ENCODE peak calls at places on chromosomes 12 and 14, in seven cellular contexts. M is stimulated activated CD4-positive, alpha-beta T cell treated with anti-CD3 and anti-CD28 coated beads, Interleukin-2, amount 100 ng/mL, for 24 hours; H is activated CD4-positive, CD25-positive, alpha-beta regulatory T cell; S is trophoblast cell; I is choroid plexus epithelial cell; G is T-helper 1 cell; N is globus pallidus. T is an unnamed sample.

GRCh38 chr14:68392393-68393085 is 400.3 kb downstream of the ZFP36L1 start:
- DNase-seq in S (peak; percentile 32), H (no peak), N (peak; percentile 62), G (no peak), M (no peak), I (peak; percentile 62), T (no peak)

GRCh38 chr12:95980437-95980836 is 15.7 kb downstream of the HAL start:
- DNase-seq in S (no peak), I (no peak), N (no peak), H (no peak), G (no peak), M (no peak), T (no peak)

GRCh38 chr12:70154960-70155589 is 88.2 kb upstream of the CNOT2 start:
- DNase-seq in I (peak; percentile 10), S (no peak), M (no peak), N (no peak), G (no peak), H (no peak), T (no peak)

GRCh38 chr14:105549481-105549880 is 23.1 kb downstream of the TMEM121 start:
- DNase-seq in S (no peak), I (no peak), M (no peak), N (no peak), G (no peak), H (no peak), T (no peak)

GRCh38 chr14:48598458-48598857 is 923.1 kb upstream of the MDGA2 start:
- DNase-seq in S (no peak), G (no peak), N (no peak), I (no peak), M (no peak), H (no peak), T (no peak)

GRCh38 chr14:88519907-88520306 is 34.9 kb downstream of the PTPN21 start:
- DNase-seq in N (no peak), M (no peak), H (no peak), I (no peak), S (no peak), G (no peak), T (no peak)

GRCh38 chr14:71625175-71625574 is 307.1 kb upstream of the RGS6 start:
- DNase-seq in M (no peak), I (peak; percentile 45), N (no peak), G (no peak), S (peak; percentile 43), H (no peak), T (no peak)

GRCh38 chr12:128337456-128338160 is 70.6 kb downstream of the TMEM132C start:
- DNase-seq in H (no peak), S (no peak), G (no peak), M (no peak), I (no peak), N (no peak), T (no peak)

GRCh38 chr14:33542338-33543290 is 408.3 kb downstream of the EGLN3 start:
- DNase-seq in I (no peak), H (no peak), S (no peak), M (no peak), G (no peak), N (no peak), T (no peak)

GRCh38 chr12:6666211-6666610 is 3.3 kb upstream of the ING4 start:
- DNase-seq in M (no peak), I (peak; percentile 13), H (no peak), G (no peak), N (no peak), S (no peak), T (no peak)

GRCh38 chr12:70785896-70786295 is 134.6 kb downstream of the PTPRR start:
- DNase-seq in N (no peak), M (no peak), S (no peak), I (no peak), H (no peak), G (no peak), T (no peak)

GRCh38 chr12:104638760-104639319 is 182.1 kb downstream of the CHST11 start:
- DNase-seq in S (no peak), M (no peak), H (no peak), I (no peak), G (no peak), N (no peak), T (no peak)

GRCh38 chr12:25249951-25250738 is 584 bp downstream of the KRAS start:
- DNase-seq in N (peak; percentile 21), G (peak; percentile 43), M (peak; percentile 50), S (peak; percentile 43), H (no peak), I (peak; percentile 23), T (peak; percentile 21)

GRCh38 chr14:90677484-90678045 is 138.7 kb downstream of the TTC7B start:
- DNase-seq in S (peak; percentile 7), G (peak; percentile 53), H (no peak), M (peak; percentile 26), N (no peak), I (peak; percentile 71), T (no peak)

GRCh38 chr12:93595336-93595735 is 22.9 kb downstream of the SOCS2 start:
- DNase-seq in M (no peak), H (no peak), I (peak; percentile 26), G (no peak), S (no peak), N (no peak), T (no peak)

GRCh38 chr12:13128291-13129000 is 25.0 kb upstream of the GSG1 start:
- DNase-seq in S (no peak), N (no peak), I (peak; percentile 10), G (no peak), H (no peak), M (no peak), T (no peak)

GRCh38 chr12:117294206-117294605 is 67.2 kb downstream of the NOS1 start:
- DNase-seq in S (no peak), N (no peak), I (no peak), H (no peak), M (no peak), G (no peak), T (no peak)

GRCh38 chr12:42568952-42569916 is 20.3 kb downstream of the PRICKLE1 start:
- DNase-seq in N (peak; percentile 24), I (peak; percentile 83), M (no peak), H (no peak), G (peak; percentile 18), S (peak; percentile 66), T (no peak)

GRCh38 chr14:30426463-30426862 is 132.5 kb upstream of the G2E3 start:
- DNase-seq in S (no peak), H (no peak), G (no peak), I (no peak), N (no peak), M (no peak), T (no peak)

GRCh38 chr12:120696599-120696998 is 9.7 kb downstream of the MLEC start:
- DNase-seq in M (no peak), N (no peak), H (no peak), S (no peak), I (no peak), G (no peak), T (no peak)

GRCh38 chr14:96424104-96424989 is 32.4 kb downstream of the AK7 start:
- DNase-seq in I (peak; percentile 87), S (peak; percentile 92), N (peak; percentile 84), G (peak; percentile 49), H (no peak), M (peak; percentile 21), T (no peak)

GRCh38 chr12:51887476-51888315 is at the start of gene ANKRD33:
- DNase-seq in N (no peak), M (no peak), G (no peak), H (no peak), S (peak; percentile 80), I (peak; percentile 45), T (no peak)

GRCh38 chr12:50505945-50506344 is 1.2 kb downstream of the DIP2B start:
- DNase-seq in H (no peak), N (peak; percentile 97), M (no peak), G (no peak), S (peak; percentile 18), I (peak; percentile 34), T (no peak)

GRCh38 chr12:71838231-71838630 is 1.3 kb upstream of the TBC1D15 start:
- DNase-seq in M (no peak), N (no peak), I (no peak), G (no peak), S (peak; percentile 76), H (no peak), T (no peak)

GRCh38 chr12:124640096-124640495 is 72.7 kb upstream of the NCOR2 start:
- DNase-seq in G (no peak), S (peak; percentile 47), I (no peak), H (no peak), M (no peak), N (no peak), T (no peak)

T was measured in stimulated activated CD8-positive, alpha-beta memory T cell treated with anti-CD3 and anti-CD28 coated beads, Interleukin-12 subunit alpha, Interleukin-12 subunit beta, amount 100 ng/mL, for 1 hour.